ENCODE peak calls at places on chromosome 15, in five cellular contexts. A, G, M, Y and Z are unnamed samples.

GRCh38 chr15:88243895-88244787 is 12.4 kb downstream of the NTRK3 start:
- DNase-seq in G (no peak), A (no peak), M (peak), Y (no peak), Z (no peak)

GRCh38 chr15:37289109-37289765 is 188.9 kb upstream of the MEIS2 start:
- DNase-seq in M (no peak), Y (no peak), G (no peak), A (no peak), Z (no peak)

GRCh38 chr15:98881526-98882517 is 125.8 kb downstream of the PGPEP1L start:
- DNase-seq in Y (no peak), M (peak), G (peak), A (no peak), Z (no peak)

GRCh38 chr15:61318276-61318675 is 89.2 kb upstream of the RORA start:
- DNase-seq in M (no peak), G (no peak), A (no peak), Y (no peak), Z (no peak)

GRCh38 chr15:41511331-41512077 is 2.1 kb downstream of the LTK start:
- DNase-seq in G (no peak), A (no peak), M (no peak), Y (no peak), Z (no peak)

GRCh38 chr15:26260517-26261133 is 397.5 kb upstream of the ATP10A start:
- DNase-seq in M (peak), A (no peak), G (no peak), Y (no peak), Z (no peak)

GRCh38 chr15:32131803-32132202 is 101.5 kb downstream of the CHRNA7 start:
- DNase-seq in M (no peak), Y (no peak), A (no peak), G (no peak), Z (no peak)

GRCh38 chr15:31352911-31353811 is 26.5 kb downstream of the KLF13 start:
- DNase-seq in G (peak), A (peak), Y (peak), M (peak), Z (peak)

GRCh38 chr15:94015324-94015723 is 216.0 kb upstream of the MCTP2 start:
- DNase-seq in A (no peak), G (no peak), M (peak), Y (no peak), Z (no peak)

DNA sequence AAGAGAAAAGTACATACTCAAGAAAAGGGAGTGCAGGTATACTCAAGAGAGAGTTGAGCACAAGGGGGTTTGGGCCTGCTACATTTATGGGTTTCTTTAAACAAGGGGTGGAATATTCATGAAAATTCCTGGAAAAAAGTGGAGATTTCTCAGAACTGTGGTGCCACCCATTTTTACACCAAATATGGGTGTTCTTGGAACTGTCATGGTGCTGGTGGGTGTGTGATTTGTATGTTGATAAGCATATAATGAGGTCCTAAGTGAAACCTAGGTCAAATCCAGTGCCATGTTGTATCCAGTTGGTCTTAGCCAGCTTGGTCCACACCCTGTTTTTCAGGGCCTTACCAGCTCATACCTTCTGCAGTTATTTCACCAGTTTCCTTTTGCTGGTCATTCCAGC is 32.5 kb upstream of the NEO1 start:
- DNase-seq in M (no peak), A (no peak), Y (no peak), G (no peak), Z (no peak)
- TF ChIP-seq CTCF in M (no peak), A (no peak), Y (no peak), G (no peak), Z (no peak)

DNA sequence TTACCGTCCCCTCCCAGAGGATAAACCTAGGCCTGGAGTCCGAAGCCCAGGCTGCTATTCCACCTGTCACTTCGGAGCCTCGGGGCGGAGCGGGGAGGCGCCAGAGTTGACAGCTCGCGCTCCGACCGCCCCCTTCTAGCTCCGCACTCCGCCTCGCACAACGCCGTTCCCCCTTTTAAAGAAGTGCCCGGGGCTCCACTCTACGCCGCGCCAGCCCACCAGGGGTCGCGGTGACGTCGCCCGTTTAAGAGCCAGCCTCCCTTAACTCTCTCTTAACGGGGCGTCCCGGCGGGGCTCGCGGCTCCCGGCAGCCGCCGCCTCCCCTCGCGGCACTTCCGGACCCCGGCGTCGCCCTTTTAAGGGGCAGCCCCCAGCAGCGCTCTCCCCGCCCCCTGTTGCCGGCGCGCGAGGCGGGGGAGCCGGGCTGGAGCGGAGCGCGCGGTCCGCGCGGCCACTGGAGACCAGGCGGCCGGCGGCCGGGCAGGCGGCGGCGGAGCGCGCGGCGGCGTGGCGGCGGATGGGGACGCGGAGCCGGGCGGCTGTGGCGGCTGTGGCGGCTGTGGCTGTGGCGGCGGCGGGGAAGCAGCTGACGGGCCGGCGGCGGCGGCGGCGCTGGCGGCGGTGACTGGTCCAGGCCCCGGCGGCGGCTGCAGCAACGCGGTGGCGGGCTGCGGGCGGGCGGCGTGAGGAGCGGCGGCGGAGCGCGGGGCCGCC is at the start of gene INAFM2:
- DNase-seq in A (peak), Y (peak), M (peak), G (peak), Z (peak)
- TF ChIP-seq CTCF in A (peak), Y (peak), M (peak), G (peak), Z (peak)

DNA sequence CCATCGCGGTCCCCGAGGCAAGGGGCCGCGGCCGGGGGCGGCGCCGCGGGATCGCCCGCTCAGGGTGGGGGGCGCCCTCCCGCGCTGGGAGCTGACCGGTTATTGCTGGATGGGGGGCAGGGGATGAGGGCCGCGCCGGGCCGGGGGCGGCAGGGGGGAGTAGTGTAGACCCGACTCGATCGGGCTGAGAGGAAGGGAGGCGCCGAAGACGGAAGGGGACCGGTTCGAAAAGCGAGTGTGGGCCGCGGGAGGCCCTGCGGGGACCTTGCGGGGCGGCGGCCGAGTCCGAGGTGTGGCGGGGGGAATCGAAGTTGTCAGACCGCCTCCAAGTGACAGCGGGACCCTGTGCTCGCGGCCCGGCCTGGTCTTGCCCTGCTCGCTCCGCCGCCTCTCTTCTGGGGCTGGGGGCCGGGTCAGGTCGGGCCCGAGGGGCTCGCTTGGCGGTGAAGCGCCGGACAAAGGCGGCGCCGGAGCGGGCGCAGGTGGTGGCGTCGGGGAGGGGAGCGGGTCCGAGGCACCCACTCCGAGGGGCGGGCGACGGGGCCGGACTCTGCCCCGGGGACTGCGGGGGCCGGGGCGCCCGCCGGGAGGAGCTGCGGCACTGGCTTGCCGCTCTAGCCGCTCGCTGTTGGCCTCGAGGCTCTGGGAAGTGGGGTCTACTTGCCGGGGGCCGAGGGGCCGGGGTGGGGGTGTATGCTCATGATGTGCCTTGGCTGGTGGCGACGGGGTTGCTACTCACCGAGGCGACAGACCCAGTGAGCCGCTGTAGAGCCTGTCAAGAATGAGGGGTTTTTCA is 1.2 kb downstream of the BAHD1 start:
- DNase-seq in G (peak), A (no peak), M (no peak), Y (peak), Z (no peak)
- TF ChIP-seq CTCF in G (no peak), A (no peak), M (peak), Y (peak), Z (peak)

GRCh38 chr15:29403778-29404177 is 134.2 kb upstream of the NSMCE3 start:
- DNase-seq in A (no peak), G (no peak), Y (no peak), M (no peak), Z (no peak)
- TF ChIP-seq CTCF in A (no peak), G (no peak), Y (no peak), M (no peak), Z (no peak)